ENCODE peak calls at places on chromosomes 12 and 14, in nine cellular contexts. W is AG20443; T is head of caudate nucleus; S is CD4-positive, alpha-beta T cell; I is activated naive CD4-positive, alpha-beta T cell; C is mesenchymal stem cell; V is stimulated activated CD8-positive, alpha-beta memory T cell treated with anti-CD3 and anti-CD28 coated beads, Interleukin-12 subunit alpha, Interleukin-12 subunit beta, amount 100 ng/mL, for 1 hour; K is RKO; Q is stimulated activated CD4-positive, alpha-beta T cell treated with anti-CD3 and anti-CD28 coated beads, Interleukin-2, amount 100 ng/mL, for 24 hours. H is an unnamed sample.

GRCh38 chr14:21041676-21042433 is at the start of gene RNASE7:
- DNase-seq in K (no peak), Q (no peak), V (no peak), S (no peak), C (peak; percentile 23), I (no peak), T (no peak), W (peak; percentile 55), H (no peak)

GRCh38 chr14:68245146-68246073 is 425.8 kb downstream of the RAD51B start:
- DNase-seq in I (no peak), K (no peak), T (no peak), C (peak; percentile 60), S (no peak), Q (no peak), W (peak; percentile 22), V (no peak), H (no peak)

GRCh38 chr14:23571701-23572523 is 4.3 kb upstream of the AP1G2 start:
- DNase-seq in K (no peak), C (no peak), W (no peak), S (no peak), V (no peak), T (no peak), I (no peak), Q (no peak), H (no peak)

GRCh38 chr14:69044965-69045555 is 66.0 kb upstream of the ACTN1 start:
- DNase-seq in V (no peak), W (no peak), T (no peak), C (no peak), Q (no peak), S (no peak), K (no peak), I (no peak), H (no peak)

GRCh38 chr12:42794811-42795210 is 205.3 kb upstream of the PRICKLE1 start:
- DNase-seq in C (no peak), I (no peak), W (peak; percentile 21), S (no peak), T (no peak), Q (no peak), K (peak; percentile 7), V (no peak), H (no peak)

GRCh38 chr12:111330800-111331752 is 37.8 kb downstream of the PHETA1 start:
- DNase-seq in I (no peak), S (no peak), W (peak; percentile 78), Q (no peak), C (peak; percentile 66), T (no peak), V (no peak), K (peak; percentile 79), H (no peak)

GRCh38 chr14:76768201-76768656 is 7.0 kb downstream of the VASH1 start:
- DNase-seq in Q (peak; percentile 58), I (no peak), V (peak; percentile 14), W (no peak), C (peak; percentile 79), S (peak; percentile 79), K (no peak), T (no peak), H (peak; percentile 88)

GRCh38 chr12:9509464-9510166 is 98.1 kb downstream of the KLRB1 start:
- DNase-seq in W (peak; percentile 38), Q (no peak), S (no peak), C (no peak), I (no peak), K (peak; percentile 0), V (no peak), T (no peak), H (no peak)

GRCh38 chr12:49877066-49877465 is 26.6 kb downstream of the FAIM2 start:
- DNase-seq in K (no peak), W (no peak), S (no peak), C (no peak), T (peak; percentile 55), Q (no peak), I (no peak), V (no peak), H (no peak)

GRCh38 chr12:85092814-85093370 is 56.7 kb downstream of the LRRIQ1 start:
- DNase-seq in T (no peak), C (no peak), W (no peak), S (no peak), K (no peak), I (no peak), Q (no peak), V (no peak), H (no peak)

GRCh38 chr14:96038920-96039632 is at the start of gene C14orf132:
- DNase-seq in C (peak; percentile 68), V (peak; percentile 4), S (peak; percentile 59), T (peak; percentile 79), K (no peak), Q (peak; percentile 74), I (no peak), W (peak; percentile 95), H (no peak)

GRCh38 chr12:539540-540310 is 80.0 kb downstream of the B4GALNT3 start:
- DNase-seq in W (no peak), S (no peak), T (no peak), Q (no peak), K (no peak), V (no peak), I (no peak), C (no peak), H (no peak)

GRCh38 chr14:49852351-49853157 is at the start of gene NEMF:
- DNase-seq in K (peak; percentile 89), I (peak; percentile 49), V (peak; percentile 63), C (peak; percentile 93), Q (peak; percentile 80), S (peak; percentile 72), T (peak; percentile 94), W (peak; percentile 90), H (peak; percentile 90)

GRCh38 chr14:51139221-51139681 is 44.3 kb upstream of the TRIM9 start:
- DNase-seq in C (no peak), W (no peak), S (no peak), T (peak; percentile 56), K (peak; percentile 40), I (no peak), V (no peak), Q (no peak), H (no peak)

GRCh38 chr12:124921200-124922008 is 7.0 kb upstream of the UBC start:
- DNase-seq in T (peak; percentile 72), K (peak; percentile 75), C (peak; percentile 72), I (no peak), Q (peak; percentile 82), S (peak; percentile 52), W (peak; percentile 24), V (peak; percentile 40), H (peak; percentile 86)

GRCh38 chr12:101670007-101670671 is 27.3 kb upstream of the CHPT1 start:
- DNase-seq in Q (peak; percentile 23), C (peak; percentile 58), W (peak; percentile 49), T (no peak), K (peak; percentile 41), I (no peak), S (peak; percentile 7), V (no peak), H (no peak)

GRCh38 chr14:26730929-26731618 is 133.2 kb upstream of the NOVA1 start:
- DNase-seq in Q (no peak), V (no peak), I (no peak), W (peak; percentile 9), K (peak; percentile 15), S (no peak), C (peak; percentile 33), T (peak; percentile 17), H (no peak)

GRCh38 chr14:51442513-51443175 is 202.6 kb downstream of the TMX1 start:
- DNase-seq in K (peak; percentile 90), W (peak; percentile 82), C (peak; percentile 96), Q (no peak), V (no peak), I (no peak), S (no peak), T (no peak), H (no peak)

GRCh38 chr14:51302319-51303030 is 62.4 kb downstream of the TMX1 start:
- DNase-seq in I (no peak), C (peak; percentile 68), Q (no peak), S (no peak), V (no peak), W (peak; percentile 21), K (no peak), T (no peak), H (no peak)

GRCh38 chr12:121267822-121268221 is 28.7 kb downstream of the CAMKK2 start:
- DNase-seq in W (no peak), T (no peak), V (no peak), I (no peak), C (no peak), Q (no peak), S (no peak), K (no peak), H (no peak)

GRCh38 chr12:109169676-109170075 is 53.3 kb downstream of the ACACB start:
- DNase-seq in K (no peak), Q (no peak), S (no peak), C (peak; percentile 21), T (no peak), I (no peak), V (no peak), W (no peak), H (no peak)

GRCh38 chr14:54572316-54572715 is 5.4 kb downstream of the SAMD4A start:
- DNase-seq in T (no peak), Q (peak; percentile 11), W (no peak), V (no peak), S (no peak), K (peak; percentile 50), C (peak; percentile 60), I (no peak), H (no peak)

GRCh38 chr12:110581951-110582285 is 1.2 kb downstream of the PPTC7 start:
- DNase-seq in V (no peak), S (no peak), I (no peak), Q (no peak), T (no peak), C (no peak), K (peak; percentile 49), W (no peak), H (no peak)

GRCh38 chr12:27534060-27534764 is 10.2 kb downstream of the PPFIBP1 start:
- DNase-seq in Q (peak; percentile 9), I (no peak), C (no peak), S (no peak), W (no peak), K (no peak), T (no peak), V (no peak), H (no peak)

GRCh38 chr12:46831335-46832083 is 5.7 kb upstream of the SLC38A4 start:
- DNase-seq in I (no peak), S (no peak), T (no peak), C (peak; percentile 27), K (no peak), Q (peak; percentile 11), V (no peak), W (peak; percentile 64), H (no peak)

GRCh38 chr14:36505193-36505815 is 14.7 kb downstream of the NKX2-1 start:
- DNase-seq in I (no peak), W (no peak), C (no peak), T (no peak), K (no peak), S (no peak), V (no peak), Q (no peak), H (no peak)

GRCh38 chr12:72178871-72179270 is 93.3 kb upstream of the TRHDE start:
- DNase-seq in I (no peak), Q (no peak), T (no peak), C (no peak), K (no peak), S (no peak), W (no peak), V (no peak), H (no peak)

GRCh38 chr14:77043177-77043983 is 14.9 kb upstream of the IRF2BPL start:
- DNase-seq in S (peak; percentile 43), T (peak; percentile 70), V (no peak), Q (peak; percentile 59), K (no peak), C (peak; percentile 91), W (peak; percentile 60), I (no peak), H (peak; percentile 89)

GRCh38 chr12:114440450-114441383 is 34.8 kb upstream of the TBX5 start:
- DNase-seq in S (no peak), V (no peak), I (no peak), K (no peak), T (no peak), W (peak; percentile 48), Q (no peak), C (peak; percentile 2), H (no peak)

GRCh38 chr12:46103691-46104090 is 113.3 kb upstream of the SCAF11 start:
- DNase-seq in Q (no peak), K (no peak), S (no peak), W (no peak), C (no peak), T (no peak), I (no peak), V (no peak), H (no peak)

GRCh38 chr14:106875503-106875902 is 1349.1 kb downstream of the TMEM121 start:
- DNase-seq in T (no peak), V (no peak), Q (peak; percentile 52), S (peak; percentile 41), K (no peak), C (no peak), W (no peak), I (no peak), H (no peak)

H was measured in natural killer cell treated with Interleukin-12 subunit alpha and Interleukin-12 subunit beta and Interleukin-15 and Interleukin-18, amount 100 ng/mL, for 72 hours.